ENCODE peak calls at places on chromosomes 4 and X, in seven cellular contexts. F, C, M, Z, K, N and H are unnamed samples.

GRCh38 chr4:112813790-112814189 is 176.8 kb downstream of the LARP7 start:
- DNase-seq in F (no peak), K (no peak), C (no peak), N (no peak), Z (no peak), M (no peak), H (no peak)

GRCh38 chr4:139461022-139461421 is 7.1 kb downstream of the RAB33B start:
- DNase-seq in Z (no peak), M (no peak), C (no peak), K (no peak), N (no peak), F (no peak), H (no peak)

GRCh38 chr4:14743601-14744000 is 258.7 kb upstream of the CPEB2 start:
- DNase-seq in M (no peak), C (no peak), N (no peak), F (no peak), K (no peak), Z (no peak), H (no peak)

GRCh38 chr4:83639849-83640493 is 104.1 kb downstream of the GPAT3 start:
- DNase-seq in C (peak), K (no peak), M (peak), N (no peak), F (no peak), Z (no peak), H (no peak)

GRCh38 chr4:140622333-140622958 is 53.7 kb upstream of the UCP1 start:
- DNase-seq in N (no peak), Z (no peak), C (no peak), F (no peak), K (no peak), M (no peak), H (no peak)

GRCh38 chr4:66554844-66555243 is 884.6 kb upstream of the EPHA5 start:
- DNase-seq in K (no peak), Z (no peak), N (no peak), F (no peak), C (no peak), M (no peak), H (no peak)

GRCh38 chr4:94613248-94613647 is 144.5 kb upstream of the BMPR1B start:
- DNase-seq in C (no peak), F (no peak), N (no peak), K (no peak), Z (no peak), M (no peak), H (no peak)

GRCh38 chr4:1325176-1325480 is 21.9 kb upstream of the UVSSA start:
- DNase-seq in K (no peak), C (no peak), N (no peak), M (no peak), Z (peak), F (no peak), H (no peak)

GRCh38 chrX:143378851-143379250 is 138.4 kb downstream of the SPANXN3 start:
- DNase-seq in N (no peak), C (no peak), K (no peak), F (no peak), Z (no peak), M (peak), H (no peak)

GRCh38 chrX:103002576-103002975 is 61.4 kb downstream of the BEX1 start:
- DNase-seq in N (no peak), Z (no peak), C (no peak), F (no peak), M (no peak), K (no peak), H (no peak)

GRCh38 chr4:147802346-147802745 is 70.5 kb downstream of the ARHGAP10 start:
- DNase-seq in N (no peak), C (no peak), Z (no peak), F (no peak), K (no peak), M (no peak), H (no peak)

GRCh38 chr4:133588306-133588705 is 439.2 kb downstream of the PCDH10 start:
- DNase-seq in K (no peak), Z (no peak), C (no peak), N (no peak), F (no peak), M (no peak), H (no peak)

GRCh38 chr4:80073362-80074008 is 456 bp upstream of the ANTXR2 start:
- DNase-seq in Z (no peak), K (no peak), M (peak), F (no peak), C (peak), N (no peak), H (peak)

GRCh38 chrX:143869018-143869417 is 14.9 kb upstream of the UBE2NL start:
- DNase-seq in Z (no peak), M (no peak), C (no peak), K (no peak), N (no peak), F (no peak), H (no peak)

GRCh38 chrX:153903238-153903980 is 1.1 kb upstream of the AVPR2 start:
- DNase-seq in N (peak), C (no peak), Z (no peak), F (no peak), M (no peak), K (no peak), H (no peak)

GRCh38 chr4:138406881-138407280 is 164.7 kb upstream of the SLC7A11 start:
- DNase-seq in Z (no peak), C (no peak), F (no peak), K (no peak), M (peak), N (no peak), H (no peak)

GRCh38 chr4:121800961-121801714 is at the start of gene EXOSC9:
- DNase-seq in C (peak), F (peak), Z (peak), N (peak), M (peak), K (peak), H (peak)

GRCh38 chr4:152427971-152428370 is 107.9 kb downstream of the FBXW7 start:
- DNase-seq in M (no peak), N (no peak), C (no peak), K (no peak), F (no peak), Z (no peak), H (no peak)

GRCh38 chrX:104707572-104707971 is 141.6 kb downstream of the IL1RAPL2 start:
- DNase-seq in F (no peak), C (no peak), N (no peak), M (no peak), Z (no peak), K (no peak), H (no peak)